ENCODE peak calls at places on chromosomes 12 and 14, in four cellular contexts. J, Y, Q and N are unnamed samples.

GRCh38 chr12:58415716-58416115 is 474.3 kb downstream of the ATP23 start:
- DNase-seq in Y (no peak), Q (no peak), J (no peak), N (no peak)

GRCh38 chr14:38808734-38809455 is 294.1 kb downstream of the SEC23A start:
- DNase-seq in Q (no peak), Y (no peak), J (peak; percentile 17), N (no peak)

GRCh38 chr14:52346778-52347177 is 32.7 kb downstream of the PTGER2 start:
- DNase-seq in J (no peak), Q (no peak), Y (no peak), N (no peak)

GRCh38 chr14:38074754-38075153 is 132.9 kb upstream of the SSTR1 start:
- DNase-seq in Y (no peak), Q (no peak), J (no peak), N (no peak)

GRCh38 chr14:93219103-93219726 is 12.2 kb downstream of the UBR7 start:
- DNase-seq in J (peak; percentile 88), Q (peak; percentile 78), Y (no peak), N (peak; percentile 59)

GRCh38 chr14:32469388-32470160 is 140.5 kb downstream of the AKAP6 start:
- DNase-seq in J (peak; percentile 60), Y (no peak), Q (peak; percentile 34), N (no peak)

GRCh38 chr12:53588155-53588554 is 38.0 kb downstream of the ATF7 start:
- DNase-seq in Y (no peak), Q (no peak), J (no peak), N (no peak)

GRCh38 chr12:74021937-74022336 is 515.7 kb upstream of the ATXN7L3B start:
- DNase-seq in Y (no peak), J (peak; percentile 91), Q (peak; percentile 69), N (no peak)

GRCh38 chr12:63899396-63899795 is 54.9 kb downstream of the SRGAP1 start:
- DNase-seq in Y (no peak), Q (peak; percentile 23), J (no peak), N (no peak)

GRCh38 chr14:90451953-90452352 is 55.1 kb downstream of the CALM1 start:
- DNase-seq in Q (no peak), J (no peak), Y (no peak), N (no peak)

GRCh38 chr14:90452366-90452765 is 55.5 kb downstream of the CALM1 start:
- DNase-seq in Y (no peak), Q (no peak), J (no peak), N (no peak)

GRCh38 chr14:90455100-90455571 is 58.3 kb downstream of the CALM1 start:
- DNase-seq in Y (no peak), J (no peak), Q (no peak), N (no peak)

GRCh38 chr14:90454041-90455000 is 57.5 kb downstream of the CALM1 start:
- DNase-seq in J (peak; percentile 98), Q (peak; percentile 36), Y (peak; percentile 91), N (no peak)

DNA sequence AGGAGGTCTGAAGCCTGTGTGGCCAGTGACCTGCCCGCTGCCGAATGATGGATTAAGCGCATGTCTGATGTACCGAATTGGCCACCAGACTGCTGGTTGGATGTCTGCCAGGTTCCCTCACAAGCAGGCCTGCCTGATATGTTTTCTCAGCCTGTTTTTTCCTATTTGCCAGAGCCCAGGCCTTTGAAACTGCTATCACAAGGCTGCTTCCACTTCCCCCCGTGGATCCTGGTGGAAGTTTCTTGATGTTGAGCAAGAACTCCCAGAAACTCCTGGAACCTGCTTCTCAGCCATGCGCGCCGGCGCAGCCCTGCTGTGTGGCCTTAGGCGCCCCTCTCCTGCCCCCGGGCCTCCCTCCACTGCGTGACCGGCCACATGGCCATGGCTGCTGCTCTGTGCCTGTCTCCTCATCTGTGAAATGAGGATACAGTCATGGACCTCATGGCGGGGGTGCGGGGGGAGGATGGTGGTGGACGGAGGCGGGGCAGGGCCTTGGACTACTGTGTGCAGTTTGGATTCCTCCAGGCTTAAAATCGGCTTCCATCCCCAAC is 56.6 kb downstream of the CALM1 start:
- DNase-seq in J (no peak), Q (no peak), Y (no peak), N (no peak)
- H3K4me3 ChIP-seq in J (peak overlapping the region; percentile 58), Q (no peak overlapping the region), Y (no peak overlapping the region), N (no peak overlapping the region)

DNA sequence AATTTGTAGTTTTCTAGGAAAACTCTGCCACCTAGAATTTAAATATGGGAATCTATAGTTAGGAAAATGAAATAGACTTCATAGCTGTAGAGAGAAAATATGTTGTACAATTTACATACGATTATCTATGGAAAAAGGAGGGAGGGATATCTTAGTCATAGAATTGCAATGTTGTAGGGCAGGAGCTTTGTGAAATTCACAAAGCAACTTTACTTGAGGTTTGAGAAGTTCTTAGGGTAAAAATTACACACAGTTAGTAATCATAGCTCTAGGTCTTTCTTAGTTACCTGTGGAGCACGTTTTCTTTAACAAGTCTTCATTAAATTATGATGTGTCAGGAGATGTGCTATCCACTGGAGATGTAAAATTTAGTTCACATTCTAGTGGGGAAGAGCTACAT is 61.4 kb upstream of the DBX2 start:
- DNase-seq in J (no peak), Q (no peak), Y (no peak), N (no peak)
- TF ChIP-seq CTCF in J (no peak), Q (no peak), Y (no peak), N (no peak)

GRCh38 chr12:105982022-105982421 is 156.7 kb downstream of the NUAK1 start:
- DNase-seq in Y (no peak), J (no peak), Q (no peak), N (no peak)
- H3K4me3 ChIP-seq in Y (no peak overlapping the region), J (no peak overlapping the region), Q (no peak overlapping the region), N (no peak overlapping the region)

GRCh38 chr12:9751204-9752144 is 9.2 kb downstream of the CD69 start:
- DNase-seq in Q (peak; percentile 43), Y (no peak), J (peak; percentile 43), N (no peak)
- TF ChIP-seq CTCF in Q (peak; percentile 38), Y (peak; percentile 10), J (peak; percentile 46), N (peak; percentile 52)

DNA sequence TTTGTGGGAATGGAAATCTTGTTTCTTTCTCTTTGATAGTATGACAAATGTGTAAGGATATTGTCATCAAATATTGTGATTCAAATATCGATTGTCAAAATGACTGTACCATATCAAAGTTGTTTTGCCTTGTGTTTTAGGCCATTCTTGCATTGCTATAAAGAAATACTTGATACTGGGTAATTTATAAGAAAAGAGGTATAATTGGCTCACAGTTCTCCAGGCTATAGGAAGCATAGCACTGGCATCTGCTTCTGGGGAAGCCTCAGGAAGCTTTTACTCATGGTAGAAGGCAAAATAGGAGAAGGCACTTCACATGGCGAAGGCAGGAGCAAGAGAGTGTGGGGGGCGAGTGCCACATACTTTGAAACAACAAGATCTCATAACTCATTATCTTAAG is 7.8 kb downstream of the TRMT5 start:
- DNase-seq in J (no peak), Q (no peak), Y (no peak), N (no peak)
- H3K4me3 ChIP-seq in J (no peak overlapping the region), Q (no peak overlapping the region), Y (no peak overlapping the region), N (no peak overlapping the region)